ENCODE peak calls at places on chromosomes 5 and 9, in ten cellular contexts. C is body of pancreas, J is epithelial cell of proximal tubule, R is lower lobe of right lung, A is K562, Z is left lung, L is lung, Y is AG09309, K is foreskin fibroblast, D is transverse colon. G is an unnamed sample.

GRCh38 chr9:132673355-132673754 is 3.1 kb downstream of the GTF3C4 start:
- DNase-seq in C (no peak), J (no peak), R (no peak), A (peak), Z (no peak), L (no peak), Y (no peak), K (peak), D (no peak), G (peak)

GRCh38 chr5:77568082-77568481 is 70.4 kb downstream of the OTP start:
- DNase-seq in C (no peak), J (no peak), R (no peak), A (no peak), Z (no peak), L (no peak), Y (no peak), K (no peak), D (no peak), G (no peak)

GRCh38 chr9:71620806-71621205 is 147.5 kb downstream of the CEMIP2 start:
- DNase-seq in C (no peak), J (no peak), R (no peak), A (no peak), Z (no peak), L (no peak), Y (no peak), K (no peak), D (no peak), G (no peak)

GRCh38 chr9:19741178-19741577 is 47.7 kb downstream of the SLC24A2 start:
- DNase-seq in C (no peak), J (no peak), R (no peak), A (no peak), Z (no peak), L (no peak), Y (no peak), K (no peak), D (no peak), G (no peak)

GRCh38 chr9:22111176-22111870 is 102.2 kb upstream of the CDKN2B start:
- DNase-seq in C (no peak), J (no peak), R (no peak), A (no peak), Z (no peak), L (no peak), Y (no peak), K (no peak), D (no peak), G (no peak)

GRCh38 chr5:83895860-83896259 is 175.2 kb upstream of the HAPLN1 start:
- DNase-seq in C (no peak), J (no peak), R (no peak), A (no peak), Z (no peak), L (no peak), Y (no peak), K (no peak), D (no peak), G (peak)

GRCh38 chr9:35826071-35826701 is 2.3 kb downstream of the FAM221B start:
- DNase-seq in C (peak), J (peak), R (no peak), A (peak), Z (no peak), L (no peak), Y (peak), K (peak), D (no peak), G (peak)

GRCh38 chr9:134521817-134522501 is 119.6 kb upstream of the COL5A1 start:
- DNase-seq in C (no peak), J (no peak), R (no peak), A (no peak), Z (peak), L (no peak), Y (no peak), K (no peak), D (no peak), G (no peak)

GRCh38 chr5:177434437-177434836 is 8.0 kb downstream of the GRK6 start:
- DNase-seq in C (no peak), J (no peak), R (no peak), A (no peak), Z (no peak), L (no peak), Y (no peak), K (no peak), D (no peak), G (no peak)

GRCh38 chr5:98847054-98847453 is 73.6 kb downstream of the RGMB start:
- DNase-seq in C (no peak), J (no peak), R (no peak), A (no peak), Z (no peak), L (no peak), Y (no peak), K (no peak), D (no peak), G (no peak)

GRCh38 chr9:99076483-99077171 is 28.3 kb upstream of the TGFBR1 start:
- DNase-seq in C (no peak), J (no peak), R (no peak), A (peak), Z (no peak), L (no peak), Y (no peak), K (no peak), D (peak), G (no peak)

GRCh38 chr5:431001-431710 is 11.8 kb upstream of the EXOC3 start:
- DNase-seq in C (no peak), J (no peak), R (no peak), A (peak), Z (no peak), L (no peak), Y (no peak), K (peak), D (peak), G (peak)

GRCh38 chr5:134174841-134175839 is 1.6 kb downstream of the SKP1 start:
- DNase-seq in C (no peak), J (no peak), R (no peak), A (peak), Z (no peak), L (no peak), Y (no peak), K (peak), D (no peak), G (peak)

GRCh38 chr5:16826379-16827125 is 109.5 kb downstream of the MYO10 start:
- DNase-seq in C (no peak), J (no peak), R (no peak), A (no peak), Z (no peak), L (no peak), Y (no peak), K (no peak), D (no peak), G (peak)

GRCh38 chr9:6106576-6107339 is 91.3 kb upstream of the RANBP6 start:
- DNase-seq in C (peak), J (no peak), R (no peak), A (peak), Z (no peak), L (no peak), Y (no peak), K (peak), D (no peak), G (peak)

GRCh38 chr9:109110326-109111014 is 9.3 kb downstream of the TMEM245 start:
- DNase-seq in C (no peak), J (no peak), R (no peak), A (no peak), Z (no peak), L (no peak), Y (no peak), K (peak), D (no peak), G (peak)

GRCh38 chr5:159187674-159188164 is 21.6 kb downstream of the RNF145 start:
- DNase-seq in C (no peak), J (no peak), R (no peak), A (no peak), Z (no peak), L (no peak), Y (no peak), K (no peak), D (no peak), G (no peak)

GRCh38 chr5:142900926-142901325 is 130.7 kb downstream of the ARHGAP26 start:
- DNase-seq in C (no peak), J (no peak), R (no peak), A (no peak), Z (no peak), L (no peak), Y (peak), K (peak), D (no peak), G (peak)

GRCh38 chr5:32586251-32586642 is 890 bp downstream of the SUB1 start:
- DNase-seq in C (no peak), J (no peak), R (no peak), A (no peak), Z (no peak), L (no peak), Y (no peak), K (no peak), D (no peak), G (no peak)

GRCh38 chr5:124742521-124742920 is 3.9 kb downstream of the ZNF608 start:
- DNase-seq in C (no peak), J (no peak), R (no peak), A (no peak), Z (no peak), L (no peak), Y (no peak), K (no peak), D (no peak), G (no peak)

GRCh38 chr5:124743534-124744169 is 2.8 kb downstream of the ZNF608 start:
- DNase-seq in C (peak), J (peak), R (no peak), A (no peak), Z (no peak), L (no peak), Y (no peak), K (peak), D (peak), G (no peak)

GRCh38 chr5:124745367-124746251 is 830 bp downstream of the ZNF608 start:
- DNase-seq in C (no peak), J (no peak), R (no peak), A (no peak), Z (no peak), L (no peak), Y (no peak), K (peak), D (no peak), G (no peak)

GRCh38 chr5:124742983-124743533 is 3.4 kb downstream of the ZNF608 start:
- DNase-seq in C (peak), J (peak), R (no peak), A (no peak), Z (no peak), L (peak), Y (no peak), K (peak), D (peak), G (peak)

DNA sequence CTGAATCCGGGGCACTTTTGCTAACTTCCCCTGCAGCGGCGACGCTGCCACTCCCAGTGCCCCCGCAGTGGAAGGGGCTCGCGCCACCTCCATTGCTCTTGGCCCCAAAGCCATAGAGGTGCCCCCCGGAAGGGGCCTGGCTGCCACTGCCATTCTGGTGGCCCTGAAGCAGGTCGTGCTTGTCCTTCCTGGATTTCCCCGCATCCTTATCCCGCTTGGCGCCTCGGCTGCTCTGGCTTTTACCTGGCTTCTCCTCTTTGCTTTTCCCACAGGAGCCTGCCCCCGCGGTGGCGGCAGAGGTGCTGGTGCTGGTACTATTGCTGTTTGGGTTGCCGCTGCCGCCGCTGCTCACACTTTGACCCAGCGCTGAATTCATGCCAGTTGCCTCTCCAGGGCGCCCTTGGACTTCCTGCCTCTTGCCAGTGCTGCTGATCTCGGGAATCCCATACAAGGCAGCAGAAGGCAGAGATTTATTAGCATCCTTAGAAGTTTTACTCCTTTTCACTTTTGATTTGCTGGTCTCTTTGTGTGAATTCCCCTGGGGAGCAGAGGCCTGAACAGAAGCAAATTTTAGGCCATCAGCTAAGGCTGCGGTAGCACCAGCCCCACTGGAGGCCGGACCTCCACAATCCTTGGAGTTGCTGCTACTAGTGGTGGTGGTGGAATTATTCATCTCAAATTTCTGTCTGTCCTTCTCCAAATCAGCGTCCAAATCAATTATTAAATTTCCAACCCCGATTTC is 2.1 kb downstream of the ZNF608 start:
- DNase-seq in C (peak), J (no peak), R (peak), A (no peak), Z (peak), L (peak), Y (no peak), K (peak), D (peak), G (no peak)
- TF ChIP-seq CTCF in C (no peak), J (peak), R (no peak), A (no peak), Z (no peak), L (no peak), Y (no peak), K (no peak), D (peak), G (no peak)

GRCh38 chr5:141681695-141682641 is at the start of gene ARAP3:
- DNase-seq in C (peak), J (no peak), R (peak), A (peak), Z (peak), L (peak), Y (no peak), K (peak), D (peak), G (peak)
- H3K4me3 ChIP-seq in C (no peak), J (peak), R (peak), A (peak), Z (peak), L (peak), Y (peak), K (peak), D (peak), G (peak)

GRCh38 chr5:28574616-28575015 is 1536.2 kb upstream of the CDH9 start:
- DNase-seq in C (no peak), J (peak), R (no peak), A (no peak), Z (no peak), L (no peak), Y (no peak), K (no peak), D (no peak), G (no peak)

GRCh38 chr5:28580616-28581015 is 1542.2 kb upstream of the CDH9 start:
- DNase-seq in C (no peak), J (no peak), R (no peak), A (no peak), Z (no peak), L (no peak), Y (no peak), K (no peak), D (no peak), G (no peak)

GRCh38 chr5:28575368-28575767 is 1537.0 kb upstream of the CDH9 start:
- DNase-seq in C (no peak), J (no peak), R (no peak), A (no peak), Z (peak), L (no peak), Y (no peak), K (no peak), D (no peak), G (no peak)

DNA sequence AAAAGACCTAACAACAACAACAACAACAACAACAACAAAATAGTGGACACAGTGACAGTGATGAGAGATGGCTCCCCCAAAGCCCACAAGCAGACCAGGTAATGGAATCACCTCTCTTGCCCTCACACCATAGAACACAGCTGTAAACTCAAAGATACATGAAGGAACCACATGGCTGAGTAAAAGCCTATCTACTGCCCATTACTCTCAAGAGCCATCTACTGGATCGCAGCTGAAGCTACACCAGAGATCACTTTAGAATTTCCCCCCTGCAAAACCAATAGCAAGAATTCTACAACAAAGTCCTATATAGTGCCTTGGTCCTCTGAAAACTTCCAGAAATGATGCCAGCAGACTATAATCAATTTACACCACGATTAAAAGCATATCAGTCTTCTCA is 1537.6 kb upstream of the CDH9 start:
- DNase-seq in C (no peak), J (peak), R (no peak), A (no peak), Z (no peak), L (no peak), Y (no peak), K (no peak), D (no peak), G (no peak)
- TF ChIP-seq CTCF in C (no peak), J (peak), R (no peak), A (no peak), Z (no peak), L (no peak), Y (no peak), K (no peak), D (no peak), G (no peak)

DNA sequence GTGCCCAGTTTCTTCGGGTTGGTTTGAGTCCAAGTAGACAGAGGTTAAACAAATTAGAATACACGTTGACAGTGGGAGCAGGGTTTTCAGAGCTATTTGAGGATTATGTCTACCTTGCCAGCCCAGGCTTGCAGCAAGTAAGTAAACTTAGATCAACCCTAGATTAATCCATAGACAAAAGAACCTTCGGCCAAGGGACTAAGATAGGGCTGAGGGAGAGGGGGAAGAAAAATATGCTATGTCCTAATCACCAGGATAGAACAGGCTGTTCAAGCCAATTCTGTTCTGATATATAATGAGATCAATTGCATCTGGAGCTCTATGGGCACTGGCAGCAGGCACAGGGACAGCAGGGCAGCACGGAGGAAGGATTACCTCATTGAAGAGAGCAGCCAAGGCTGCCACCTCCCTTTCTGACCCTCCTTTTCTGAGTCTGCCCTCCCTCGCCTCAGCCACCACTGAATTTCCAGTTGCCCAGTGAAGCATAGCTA is 377.7 kb downstream of the PIK3R1 start:
- DNase-seq in C (no peak), J (no peak), R (no peak), A (no peak), Z (no peak), L (no peak), Y (no peak), K (no peak), D (no peak), G (no peak)
- H3K4me3 ChIP-seq in C (no peak), J (no peak), R (no peak), A (no peak), Z (no peak), L (no peak), Y (no peak), K (no peak), D (no peak), G (no peak)

DNA sequence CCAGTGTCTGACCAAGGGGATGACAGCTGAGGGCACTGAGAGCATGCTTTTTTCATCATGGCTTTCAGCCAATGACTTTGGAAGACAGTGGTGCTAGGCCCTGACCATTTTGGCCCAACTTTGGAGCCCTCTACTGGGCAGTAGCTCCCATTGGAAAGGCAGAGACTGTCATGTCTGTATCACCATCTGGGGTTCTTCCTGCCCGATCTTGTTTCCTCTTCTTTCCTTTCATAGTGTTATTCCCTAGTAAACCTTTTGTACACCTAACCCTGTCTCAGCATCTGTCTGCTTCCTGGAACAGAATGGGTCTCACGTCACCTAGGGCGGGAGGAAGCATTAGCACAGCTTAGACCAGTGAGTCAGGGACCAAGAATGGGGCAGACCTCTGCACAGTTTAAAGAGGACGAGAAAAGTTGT is 97.4 kb upstream of the MAST4 start:
- DNase-seq in C (no peak), J (no peak), R (no peak), A (peak), Z (no peak), L (no peak), Y (no peak), K (no peak), D (no peak), G (peak)
- TF ChIP-seq CTCF in C (no peak), J (peak), R (no peak), A (peak), Z (no peak), L (no peak), Y (no peak), K (no peak), D (no peak), G (peak)

GRCh38 chr5:135394095-135394494 is 4.9 kb downstream of the MACROH2A1 start:
- DNase-seq in C (no peak), J (no peak), R (no peak), A (no peak), Z (no peak), L (no peak), Y (no peak), K (no peak), D (no peak), G (no peak)
- H3K4me3 ChIP-seq in C (no peak), J (no peak), R (no peak), A (no peak), Z (no peak), L (no peak), Y (no peak), K (no peak), D (no peak), G (no peak)

DNA sequence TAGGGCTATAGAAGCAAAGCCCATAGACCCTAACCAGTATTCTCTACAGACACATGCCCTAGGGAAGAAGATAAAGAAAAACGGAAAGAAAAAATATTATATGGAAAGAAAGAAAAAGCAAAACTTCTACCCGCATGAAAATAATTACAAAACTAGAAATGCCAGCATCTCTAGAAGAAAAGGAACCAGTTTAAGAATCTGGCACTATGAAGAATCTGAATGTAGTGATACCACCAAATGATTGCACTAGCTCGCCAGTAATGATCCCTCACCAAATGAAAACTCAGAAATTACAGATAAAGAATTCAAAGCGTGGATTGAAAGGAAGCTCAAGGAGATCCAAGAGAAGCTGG is 341.9 kb upstream of the GRIA1 start:
- DNase-seq in C (no peak), J (no peak), R (no peak), A (no peak), Z (no peak), L (no peak), Y (no peak), K (no peak), D (no peak), G (no peak)
- TF ChIP-seq CTCF in C (no peak), J (no peak), R (no peak), A (no peak), Z (no peak), L (no peak), Y (no peak), K (no peak), D (no peak), G (no peak)

DNA sequence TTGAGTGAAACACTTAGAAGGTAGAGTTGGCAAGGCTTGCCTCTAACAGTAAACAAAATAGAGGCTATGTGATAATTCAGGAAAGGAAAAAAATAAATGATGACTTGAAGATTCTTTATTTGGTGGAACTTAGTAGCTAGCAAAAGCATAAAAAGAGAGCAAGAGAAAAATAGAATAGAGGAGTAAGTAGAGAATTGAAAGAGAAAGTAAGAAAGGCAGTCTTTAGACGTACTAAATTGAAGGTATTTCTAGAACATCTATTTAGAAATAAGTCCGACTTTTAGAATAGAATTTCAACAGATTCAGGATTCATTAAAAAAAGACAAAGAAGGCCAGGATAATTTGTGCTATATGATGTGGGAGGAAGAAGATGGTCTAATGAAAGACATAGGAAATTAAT is 128.1 kb upstream of the MINAR2 start:
- DNase-seq in C (no peak), J (no peak), R (no peak), A (no peak), Z (no peak), L (no peak), Y (no peak), K (no peak), D (no peak), G (no peak)
- H3K4me3 ChIP-seq in C (no peak), J (no peak), R (no peak), A (no peak), Z (no peak), L (no peak), Y (no peak), K (no peak), D (no peak), G (no peak)